ENCODE peak calls at places on chromosome 4, in nine cellular contexts. One of them, this sample, is unnamed.

GRCh38 chr4:25070512-25070911 is 39.8 kb upstream of the LGI2 start:
- DNase-seq in glutamatergic neuron: no peak
- DNase-seq in T-cell: no peak
- DNase-seq in left lung: no peak
- DNase-seq in aorta: no peak
- DNase-seq in K562: no peak
- DNase-seq in right atrium auricular region: no peak
- DNase-seq in germinal center: no peak
- DNase-seq in A549: no peak
- DNase-seq in this sample: no peak

GRCh38 chr4:783133-783541 is 42.8 kb downstream of the CPLX1 start:
- DNase-seq in glutamatergic neuron: no peak
- DNase-seq in right atrium auricular region: no peak
- DNase-seq in aorta: peak
- DNase-seq in germinal center: no peak
- DNase-seq in K562: no peak
- DNase-seq in T-cell: no peak
- DNase-seq in left lung: peak
- DNase-seq in A549: no peak
- DNase-seq in this sample: no peak

GRCh38 chr4:44771789-44772188 is 45.4 kb upstream of the GNPDA2 start:
- DNase-seq in germinal center: no peak
- DNase-seq in A549: no peak
- DNase-seq in right atrium auricular region: no peak
- DNase-seq in aorta: no peak
- DNase-seq in glutamatergic neuron: no peak
- DNase-seq in left lung: no peak
- DNase-seq in K562: no peak
- DNase-seq in T-cell: no peak
- DNase-seq in this sample: no peak

GRCh38 chr4:154720618-154721267 is 23.1 kb upstream of the LRAT start:
- DNase-seq in right atrium auricular region: no peak
- DNase-seq in left lung: no peak
- DNase-seq in glutamatergic neuron: no peak
- DNase-seq in germinal center: no peak
- DNase-seq in T-cell: no peak
- DNase-seq in K562: no peak
- DNase-seq in A549: no peak
- DNase-seq in aorta: no peak
- DNase-seq in this sample: no peak

GRCh38 chr4:82621212-82621611 is 59.4 kb upstream of the TMEM150C start:
- DNase-seq in left lung: no peak
- DNase-seq in K562: no peak
- DNase-seq in germinal center: no peak
- DNase-seq in A549: no peak
- DNase-seq in aorta: no peak
- DNase-seq in T-cell: no peak
- DNase-seq in glutamatergic neuron: no peak
- DNase-seq in right atrium auricular region: no peak
- DNase-seq in this sample: no peak

GRCh38 chr4:166091914-166092510 is 219.0 kb downstream of the TLL1 start:
- DNase-seq in T-cell: no peak
- DNase-seq in K562: peak
- DNase-seq in glutamatergic neuron: no peak
- DNase-seq in right atrium auricular region: no peak
- DNase-seq in A549: peak
- DNase-seq in germinal center: peak
- DNase-seq in left lung: no peak
- DNase-seq in aorta: no peak
- DNase-seq in this sample: no peak

GRCh38 chr4:71441186-71442169 is 102.7 kb downstream of the SLC4A4 start:
- DNase-seq in right atrium auricular region: no peak
- DNase-seq in aorta: no peak
- DNase-seq in K562: no peak
- DNase-seq in left lung: no peak
- DNase-seq in germinal center: no peak
- DNase-seq in glutamatergic neuron: no peak
- DNase-seq in A549: no peak
- DNase-seq in T-cell: no peak
- DNase-seq in this sample: no peak

GRCh38 chr4:163587867-163588266 is 93.4 kb downstream of the TMA16 start:
- DNase-seq in K562: no peak
- DNase-seq in aorta: no peak
- DNase-seq in left lung: no peak
- DNase-seq in glutamatergic neuron: no peak
- DNase-seq in T-cell: no peak
- DNase-seq in A549: no peak
- DNase-seq in right atrium auricular region: no peak
- DNase-seq in germinal center: peak
- DNase-seq in this sample: no peak

GRCh38 chr4:77433102-77433733 is 172.4 kb upstream of the CXCL13 start:
- DNase-seq in aorta: no peak
- DNase-seq in germinal center: peak
- DNase-seq in left lung: no peak
- DNase-seq in A549: peak
- DNase-seq in T-cell: no peak
- DNase-seq in K562: peak
- DNase-seq in glutamatergic neuron: no peak
- DNase-seq in right atrium auricular region: no peak
- DNase-seq in this sample: no peak

GRCh38 chr4:168886361-168886760 is 123.7 kb downstream of the CBR4 start:
- DNase-seq in T-cell: no peak
- DNase-seq in glutamatergic neuron: no peak
- DNase-seq in K562: no peak
- DNase-seq in left lung: no peak
- DNase-seq in germinal center: no peak
- DNase-seq in A549: no peak
- DNase-seq in aorta: no peak
- DNase-seq in right atrium auricular region: no peak
- DNase-seq in this sample: no peak

GRCh38 chr4:1116837-1117236 is 3.5 kb upstream of the RNF212 start:
- DNase-seq in left lung: no peak
- DNase-seq in A549: no peak
- DNase-seq in germinal center: no peak
- DNase-seq in glutamatergic neuron: no peak
- DNase-seq in right atrium auricular region: no peak
- DNase-seq in K562: no peak
- DNase-seq in T-cell: no peak
- DNase-seq in aorta: no peak
- DNase-seq in this sample: no peak

GRCh38 chr4:91267543-91267942 is 1036.2 kb upstream of the GRID2 start:
- DNase-seq in aorta: no peak
- DNase-seq in right atrium auricular region: no peak
- DNase-seq in germinal center: no peak
- DNase-seq in glutamatergic neuron: no peak
- DNase-seq in left lung: no peak
- DNase-seq in T-cell: no peak
- DNase-seq in K562: no peak
- DNase-seq in A549: no peak
- DNase-seq in this sample: no peak